ENCODE peak calls at places on chromosomes 11 and 22, in four cellular contexts. F, V, B and A are unnamed samples.

GRCh38 chr11:106467486-106467885 is 390.0 kb downstream of the AASDHPPT start:
- DNase-seq in B (no peak), F (no peak), V (no peak), A (no peak)

GRCh38 chr11:94728541-94728940 is 39.6 kb upstream of the AMOTL1 start:
- DNase-seq in B (no peak), F (no peak), V (peak; percentile 91), A (no peak)

GRCh38 chr22:30829901-30830550 is 135.4 kb downstream of the OSBP2 start:
- DNase-seq in F (peak; percentile 36), V (peak; percentile 95), B (no peak), A (peak; percentile 77)

GRCh38 chr22:20319041-20319744 is 667 bp downstream of the DGCR6L start:
- DNase-seq in V (no peak), F (no peak), B (peak; percentile 65), A (no peak)

GRCh38 chr11:45669146-45669545 is 3.7 kb upstream of the CHST1 start:
- DNase-seq in B (no peak), V (no peak), F (no peak), A (no peak)

GRCh38 chr11:21514298-21514697 is 678.6 kb upstream of the ANO5 start:
- DNase-seq in F (no peak), B (peak; percentile 36), V (no peak), A (no peak)

GRCh38 chr11:15864021-15864805 is 492.1 kb downstream of the SOX6 start:
- DNase-seq in F (no peak), B (peak; percentile 48), V (no peak), A (no peak)

GRCh38 chr11:19792510-19792909 is 79.9 kb downstream of the NAV2 start:
- DNase-seq in F (no peak), B (no peak), V (no peak), A (no peak)

GRCh38 chr22:19085233-19086043 is 36.8 kb downstream of the DGCR2 start:
- DNase-seq in F (no peak), V (peak; percentile 50), B (peak; percentile 37), A (peak; percentile 12)

GRCh38 chr11:22192642-22193347 is at the start of gene ANO5:
- DNase-seq in F (no peak), B (peak; percentile 81), V (no peak), A (no peak)

GRCh38 chr11:69611548-69612526 is 29.1 kb upstream of the CCND1 start:
- DNase-seq in F (no peak), B (no peak), V (no peak), A (no peak)

GRCh38 chr11:62857541-62857982 is 18.2 kb upstream of the WDR74 start:
- DNase-seq in V (no peak), B (no peak), F (no peak), A (no peak)

GRCh38 chr11:108872781-108873291 is 208.0 kb downstream of the DDX10 start:
- DNase-seq in F (no peak), V (no peak), B (no peak), A (no peak)

GRCh38 chr11:111021131-111021530 is 224.4 kb upstream of the POU2AF2 start:
- DNase-seq in F (no peak), V (no peak), B (peak; percentile 24), A (no peak)

GRCh38 chr11:1837171-1838076 is 1.4 kb upstream of the TNNI2 start:
- DNase-seq in V (peak; percentile 32), F (no peak), B (peak; percentile 88), A (no peak)

GRCh38 chr22:32617271-32617670 is 142.7 kb downstream of the FBXO7 start:
- DNase-seq in V (no peak), B (no peak), F (no peak), A (no peak)

GRCh38 chr11:127392575-127392974 is 392.0 kb upstream of the KIRREL3 start:
- DNase-seq in F (no peak), B (peak; percentile 32), V (no peak), A (no peak)

GRCh38 chr11:11709447-11710239 is 87.8 kb upstream of the GALNT18 start:
- DNase-seq in V (no peak), B (no peak), F (no peak), A (no peak)

GRCh38 chr11:47867821-47868220 is 19.7 kb upstream of the NUP160 start:
- DNase-seq in B (no peak), F (no peak), V (peak; percentile 14), A (no peak)

GRCh38 chr11:131688056-131688693 is 317.8 kb downstream of the NTM start:
- DNase-seq in V (peak; percentile 55), B (peak; percentile 82), F (no peak), A (no peak)

GRCh38 chr22:36289406-36289870 is 36.5 kb downstream of the APOL1 start:
- DNase-seq in V (no peak), B (no peak), F (no peak), A (no peak)

GRCh38 chr11:17810736-17811135 is 76.2 kb downstream of the KCNC1 start:
- DNase-seq in B (no peak), V (peak; percentile 33), F (peak; percentile 14), A (peak; percentile 26)

GRCh38 chr11:8480858-8481257 is 113.2 kb downstream of the STK33 start:
- DNase-seq in F (no peak), V (no peak), B (no peak), A (no peak)

GRCh38 chr11:33543823-33544222 is 156.8 kb downstream of the C11orf91 start:
- DNase-seq in F (no peak), B (no peak), V (peak; percentile 75), A (no peak)

GRCh38 chr11:65316979-65317786 is 2.5 kb downstream of the CDC42EP2 start:
- DNase-seq in V (peak; percentile 94), B (peak; percentile 80), F (peak; percentile 91), A (no peak)

GRCh38 chr11:57777969-57778317 is 16.3 kb downstream of the CTNND1 start:
- DNase-seq in B (peak; percentile 55), V (no peak), F (no peak), A (no peak)

GRCh38 chr11:112277937-112278336 is 17.3 kb upstream of the PLET1 start:
- DNase-seq in F (no peak), V (peak; percentile 55), B (no peak), A (no peak)

GRCh38 chr11:131895865-131896264 is 525.5 kb downstream of the NTM start:
- DNase-seq in V (no peak), B (no peak), F (no peak), A (no peak)

GRCh38 chr11:114448749-114449484 is 9.7 kb downstream of the REXO2 start:
- DNase-seq in B (no peak), V (peak; percentile 29), F (no peak), A (peak; percentile 17)

GRCh38 chr11:59755701-59756495 is 722 bp downstream of the STX3 start:
- DNase-seq in B (peak; percentile 70), F (no peak), V (peak; percentile 66), A (no peak)

GRCh38 chr11:86987687-86988086 is 32.5 kb upstream of the FZD4 start:
- DNase-seq in V (no peak), F (no peak), B (no peak), A (no peak)
- H3K4me3 ChIP-seq in V (no peak overlapping the region), F (no peak overlapping the region), B (no peak overlapping the region), A (no peak overlapping the region)

GRCh38 chr22:44755000-44755399 is 2.6 kb downstream of the ARHGAP8 start:
- DNase-seq in V (no peak), F (no peak), B (no peak), A (no peak)

GRCh38 chr22:44755956-44756361 is 3.6 kb downstream of the ARHGAP8 start:
- DNase-seq in B (peak; percentile 78), V (no peak), F (no peak), A (no peak)

GRCh38 chr22:44755418-44755817 is 3.0 kb downstream of the ARHGAP8 start:
- DNase-seq in B (no peak), V (no peak), F (no peak), A (no peak)

GRCh38 chr22:44752285-44753188 is at the start of gene ARHGAP8:
- DNase-seq in F (no peak), V (no peak), B (peak; percentile 85), A (no peak)

DNA sequence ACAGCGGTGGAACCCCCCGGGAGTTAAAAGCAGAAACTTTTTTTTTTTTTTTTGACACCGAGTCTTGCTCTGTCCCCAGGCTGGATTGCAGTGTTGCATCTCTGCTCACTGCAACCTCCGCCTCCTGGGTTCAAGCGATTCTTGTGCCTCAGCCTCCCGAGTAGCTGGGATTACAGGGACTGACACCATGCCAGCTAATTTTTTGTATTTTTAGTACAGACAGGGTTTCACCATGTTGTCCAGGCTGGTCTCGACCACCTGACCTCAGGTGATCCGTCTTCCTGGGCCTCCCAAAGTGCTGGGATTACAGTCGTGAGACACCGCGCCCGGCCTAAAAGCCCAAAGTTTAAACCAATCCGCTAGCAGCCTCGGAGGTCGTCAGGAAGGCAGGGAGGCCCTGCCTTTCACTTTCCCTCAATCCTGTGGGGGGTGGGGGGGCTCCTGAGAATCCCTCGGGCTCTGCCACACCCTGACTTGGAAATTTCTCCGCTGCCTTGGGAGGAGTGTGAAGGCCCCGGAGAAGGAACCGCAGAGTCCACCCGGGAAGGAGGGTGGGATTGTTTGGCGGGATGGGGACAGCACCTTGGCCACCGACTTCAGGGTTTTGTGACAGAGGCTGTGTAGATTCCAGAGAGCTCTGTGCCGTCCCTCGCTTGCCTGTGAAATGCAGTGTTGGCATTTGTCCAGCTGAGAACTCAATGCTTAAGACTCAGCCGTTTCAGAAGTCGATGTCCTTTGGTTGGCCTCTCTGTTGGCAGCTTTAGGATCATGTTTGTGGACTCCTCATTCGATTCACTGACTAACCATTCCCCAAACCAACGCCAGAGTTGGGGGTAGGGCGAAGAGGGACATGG is 1.0 kb downstream of the ARHGAP8 start:
- DNase-seq in B (peak; percentile 54), F (no peak), V (peak; percentile 78), A (no peak)
- H3K4me3 ChIP-seq in B (peak overlapping the region; percentile 96), F (no peak overlapping the region), V (no peak overlapping the region), A (no peak overlapping the region)

DNA sequence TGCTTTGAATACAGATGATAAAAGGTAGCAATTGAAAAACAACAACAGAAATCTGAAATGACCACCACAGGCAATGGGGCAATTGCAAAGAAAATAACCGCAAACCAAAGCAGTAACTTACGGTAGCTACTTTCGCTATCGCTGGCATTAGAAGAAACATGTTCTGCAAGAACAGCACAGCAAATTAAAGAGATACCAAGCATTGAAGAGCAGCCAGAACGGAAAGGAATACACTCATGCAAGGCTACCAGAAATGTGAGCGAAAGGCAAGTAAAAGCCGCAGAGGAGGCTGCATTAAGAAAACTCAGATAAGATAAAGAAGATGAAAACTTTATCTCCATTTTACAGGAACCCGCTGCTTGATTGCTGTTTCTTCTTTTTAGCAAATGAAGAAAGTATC is 194.1 kb upstream of the CCDC90B start:
- DNase-seq in B (no peak), V (no peak), F (no peak), A (no peak)
- H3K4me3 ChIP-seq in B (no peak overlapping the region), V (no peak overlapping the region), F (no peak overlapping the region), A (no peak overlapping the region)

GRCh38 chr11:72067266-72067665 is 13.1 kb downstream of the NUMA1 start:
- DNase-seq in F (no peak), B (no peak), V (no peak), A (no peak)

GRCh38 chr11:72067676-72068075 is 12.7 kb downstream of the NUMA1 start:
- DNase-seq in B (no peak), V (no peak), F (no peak), A (no peak)

GRCh38 chr11:72070486-72070885 is 9.9 kb downstream of the NUMA1 start:
- DNase-seq in V (no peak), F (no peak), B (no peak), A (no peak)

GRCh38 chr11:72069787-72070251 is 10.5 kb downstream of the NUMA1 start:
- DNase-seq in F (peak; percentile 42), B (peak; percentile 15), V (peak; percentile 90), A (peak; percentile 53)

DNA sequence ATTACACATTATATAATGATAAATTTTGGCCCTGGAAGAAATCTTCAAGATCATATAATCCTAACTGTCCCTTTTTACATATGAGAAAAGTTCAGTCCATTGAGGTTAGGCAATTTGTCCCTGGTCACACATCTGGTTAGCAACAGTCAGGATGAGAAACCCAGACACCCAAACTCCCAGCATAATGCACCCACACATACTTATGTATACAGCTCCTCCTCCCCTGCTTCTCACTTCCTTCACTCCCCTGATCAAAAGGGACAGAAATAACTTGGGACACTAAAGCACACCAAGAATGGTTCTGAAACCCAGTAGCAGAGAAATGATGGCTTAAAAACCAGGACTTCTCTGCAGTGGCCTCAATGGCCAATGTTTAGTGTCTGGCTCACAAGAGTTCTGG is 11.1 kb downstream of the NUMA1 start:
- DNase-seq in B (no peak), V (peak; percentile 65), F (no peak), A (no peak)
- H3K4me3 ChIP-seq in B (no peak overlapping the region), V (peak overlapping the region; percentile 43), F (no peak overlapping the region), A (no peak overlapping the region)